ENCODE peak calls at places on chromosomes 1 and 21, in six cellular contexts. Y is transverse colon, P is astrocyte of the cerebellum, X is upper lobe of left lung, U is HepG2, L is SJSA1. J is an unnamed sample.

GRCh38 chr1:151134396-151134795 is 12.0 kb downstream of the SEMA6C start:
- DNase-seq in Y (no peak), P (no peak), X (no peak), U (no peak), L (no peak), J (no peak)

GRCh38 chr1:43577647-43578542 is 47.2 kb downstream of the PTPRF start:
- DNase-seq in Y (no peak), P (no peak), X (no peak), U (no peak), L (no peak), J (no peak)

GRCh38 chr1:148334339-148335130 is 148.6 kb downstream of the PPIAL4G start:
- DNase-seq in Y (peak), P (peak), X (peak), U (peak), L (peak), J (peak)

GRCh38 chr1:21673277-21673780 is 4.2 kb upstream of the RAP1GAP start:
- DNase-seq in Y (peak), P (peak), X (peak), U (no peak), L (no peak), J (no peak)

GRCh38 chr1:21325231-21325718 is 35.0 kb upstream of the ECE1 start:
- DNase-seq in Y (no peak), P (no peak), X (no peak), U (no peak), L (no peak), J (no peak)

GRCh38 chr1:164261691-164262240 is 297.2 kb upstream of the PBX1 start:
- DNase-seq in Y (peak), P (no peak), X (no peak), U (no peak), L (no peak), J (no peak)

GRCh38 chr1:42801832-42802483 is 15.0 kb upstream of the ERMAP start:
- DNase-seq in Y (no peak), P (no peak), X (no peak), U (no peak), L (no peak), J (no peak)

GRCh38 chr1:65317866-65318653 is 8.7 kb downstream of the DNAJC6 start:
- DNase-seq in Y (no peak), P (no peak), X (no peak), U (no peak), L (no peak), J (no peak)

GRCh38 chr1:167157101-167157500 is 63.2 kb downstream of the STYXL2 start:
- DNase-seq in Y (no peak), P (no peak), X (no peak), U (no peak), L (no peak), J (no peak)

GRCh38 chr1:89989791-89990190 is 5.1 kb upstream of the ZNF326 start:
- DNase-seq in Y (peak), P (no peak), X (no peak), U (peak), L (no peak), J (no peak)

GRCh38 chr1:40872266-40872665 is 10.1 kb upstream of the CITED4 start:
- DNase-seq in Y (no peak), P (no peak), X (no peak), U (no peak), L (no peak), J (no peak)

GRCh38 chr1:33636209-33636608 is 163.8 kb downstream of the ZSCAN20 start:
- DNase-seq in Y (no peak), P (no peak), X (peak), U (no peak), L (no peak), J (no peak)

GRCh38 chr1:36654586-36654985 is 171.9 kb upstream of the CSF3R start:
- DNase-seq in Y (no peak), P (no peak), X (no peak), U (no peak), L (no peak), J (no peak)

GRCh38 chr1:223067914-223068313 is 75.1 kb downstream of the TLR5 start:
- DNase-seq in Y (no peak), P (no peak), X (no peak), U (no peak), L (no peak), J (no peak)

GRCh38 chr1:181423301-181423918 is 59.9 kb upstream of the CACNA1E start:
- DNase-seq in Y (peak), P (peak), X (no peak), U (peak), L (no peak), J (no peak)

DNA sequence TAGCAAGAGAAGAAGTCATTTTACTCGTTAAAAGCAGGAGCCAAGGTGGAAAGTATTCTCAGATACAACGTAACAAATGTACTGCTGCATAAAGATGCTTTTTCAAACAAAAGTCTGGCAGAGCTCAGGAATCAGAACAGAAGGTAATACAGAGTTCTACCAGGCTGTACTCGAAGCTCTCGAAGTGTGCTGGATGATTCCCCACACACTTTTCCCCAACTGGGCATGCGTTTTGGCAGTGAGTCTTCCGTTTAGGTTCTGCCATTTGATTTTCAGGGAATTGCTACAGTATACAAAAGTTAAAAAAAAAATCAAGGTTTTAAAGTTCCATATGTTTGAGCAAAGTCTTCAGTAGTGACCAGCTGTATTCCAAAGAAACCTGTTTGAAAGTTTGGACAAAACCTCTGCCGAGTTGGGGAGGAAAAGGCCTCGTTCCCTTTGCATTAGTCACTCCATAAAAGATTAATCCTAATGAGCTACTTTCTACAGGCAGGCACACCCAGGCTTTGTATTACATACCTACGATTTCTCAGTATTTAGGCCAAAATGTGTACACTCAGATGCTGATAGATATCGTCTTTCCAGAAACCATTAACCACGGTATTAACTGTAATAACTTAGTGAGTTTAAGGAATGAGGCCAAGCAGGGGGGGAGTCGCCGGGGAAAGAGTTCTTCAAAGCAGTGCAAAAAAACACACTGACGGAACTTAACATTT is 477.1 kb downstream of the LMO4 start:
- DNase-seq in Y (no peak), P (peak), X (no peak), U (peak), L (peak), J (no peak)
- H3K4me3 ChIP-seq in Y (no peak), P (no peak), X (no peak), U (no peak), L (no peak), J (no peak)

GRCh38 chr21:16020878-16021277 is 291.1 kb downstream of the USP25 start:
- DNase-seq in Y (no peak), P (no peak), X (no peak), U (no peak), L (no peak), J (no peak)

GRCh38 chr21:16022121-16022520 is 292.3 kb downstream of the USP25 start:
- DNase-seq in Y (no peak), P (no peak), X (no peak), U (no peak), L (no peak), J (no peak)
- H3K4me3 ChIP-seq in Y (no peak), P (no peak), X (no peak), U (no peak), L (no peak), J (no peak)

GRCh38 chr1:1304331-1305299 is 3.1 kb downstream of the ACAP3 start:
- DNase-seq in Y (peak), P (peak), X (peak), U (peak), L (peak), J (peak)
- H3K4me3 ChIP-seq in Y (peak), P (peak), X (peak), U (peak), L (peak), J (peak)

GRCh38 chr1:8464377-8464776 is 146.5 kb downstream of the SLC45A1 start:
- DNase-seq in Y (no peak), P (no peak), X (peak), U (no peak), L (no peak), J (no peak)

GRCh38 chr1:8464987-8465386 is 147.1 kb downstream of the SLC45A1 start:
- DNase-seq in Y (no peak), P (no peak), X (no peak), U (no peak), L (no peak), J (no peak)

GRCh38 chr1:8462298-8462946 is 144.5 kb downstream of the SLC45A1 start:
- DNase-seq in Y (no peak), P (no peak), X (peak), U (no peak), L (no peak), J (no peak)

GRCh38 chr1:8461341-8462110 is 143.6 kb downstream of the SLC45A1 start:
- DNase-seq in Y (no peak), P (no peak), X (no peak), U (no peak), L (no peak), J (no peak)

DNA sequence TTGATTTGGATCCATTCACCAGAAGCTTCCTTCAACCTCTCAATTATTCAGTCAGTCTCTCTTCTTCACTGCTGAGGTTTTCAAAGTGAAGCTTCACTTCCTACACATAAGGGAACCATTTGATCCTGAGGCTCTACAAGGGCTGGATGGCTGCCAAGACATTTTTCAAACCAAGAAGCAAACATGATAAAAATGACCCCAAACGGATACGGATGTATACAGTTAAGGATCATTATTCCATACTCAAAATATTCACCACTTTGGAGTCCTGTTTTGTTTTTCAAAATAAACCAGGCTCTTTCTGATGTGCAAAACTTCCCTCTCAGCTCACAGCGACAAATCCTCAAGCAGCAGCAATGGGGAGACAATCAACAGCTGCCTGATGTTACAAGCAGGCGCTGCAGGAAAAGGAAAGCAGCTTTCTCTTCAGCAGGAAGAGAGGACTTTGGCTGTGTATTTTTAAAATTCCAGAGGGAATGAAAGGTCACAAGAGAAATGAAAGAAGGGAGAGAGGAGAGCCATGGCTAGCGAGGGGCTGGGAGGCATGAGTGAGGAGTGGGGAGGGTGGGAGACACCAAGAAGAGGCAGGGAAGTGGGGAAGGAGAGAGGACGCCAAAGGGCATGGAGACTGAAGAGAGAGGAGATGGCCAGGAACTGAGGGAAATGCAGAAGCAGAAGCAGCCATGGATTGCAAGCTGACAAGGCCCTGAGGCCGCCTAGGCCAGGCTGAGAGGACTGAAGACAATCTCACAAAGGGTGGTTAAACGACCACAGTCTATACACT is 145.4 kb downstream of the SLC45A1 start:
- DNase-seq in Y (peak), P (peak), X (no peak), U (peak), L (no peak), J (peak)
- H3K4me3 ChIP-seq in Y (no peak), P (no peak), X (no peak), U (no peak), L (no peak), J (peak)

GRCh38 chr1:94753171-94753972 is 66.8 kb upstream of the SLC44A3 start:
- DNase-seq in Y (no peak), P (no peak), X (peak), U (peak), L (no peak), J (no peak)
- H3K4me3 ChIP-seq in Y (no peak), P (no peak), X (no peak), U (no peak), L (no peak), J (no peak)

GRCh38 chr1:112721966-112722524 is 6.9 kb upstream of the PPM1J start:
- DNase-seq in Y (no peak), P (no peak), X (peak), U (no peak), L (no peak), J (no peak)

GRCh38 chr1:112717263-112717662 is 2.1 kb upstream of the PPM1J start:
- DNase-seq in Y (no peak), P (no peak), X (no peak), U (no peak), L (no peak), J (no peak)

GRCh38 chr1:112719706-112720105 is 4.6 kb upstream of the PPM1J start:
- DNase-seq in Y (no peak), P (no peak), X (no peak), U (no peak), L (no peak), J (no peak)

GRCh38 chr1:112716133-112716720 is 1.1 kb upstream of the PPM1J start:
- DNase-seq in Y (peak), P (peak), X (no peak), U (peak), L (peak), J (peak)

GRCh38 chr1:112718691-112719418 is 3.7 kb upstream of the PPM1J start:
- DNase-seq in Y (peak), P (no peak), X (peak), U (no peak), L (peak), J (no peak)
- H3K4me3 ChIP-seq in Y (peak), P (no peak), X (no peak), U (no peak), L (no peak), J (peak)

DNA sequence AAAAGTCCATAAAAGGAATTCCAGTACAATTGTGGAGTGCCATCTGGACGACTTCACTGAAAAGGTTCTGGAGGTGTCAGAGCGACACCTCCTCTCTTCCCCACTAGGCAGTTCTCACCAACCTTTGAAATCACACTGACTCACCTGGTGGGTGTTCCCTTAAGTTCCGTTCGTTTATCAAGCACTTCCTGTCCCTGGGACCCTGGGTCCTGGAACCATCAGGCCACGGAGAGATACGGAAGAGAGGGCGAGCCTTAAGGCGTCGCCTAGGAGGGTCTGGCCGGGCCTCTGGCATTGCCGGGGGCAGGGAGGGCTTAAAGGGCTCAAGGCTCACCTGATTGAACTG is 318 bp downstream of the SPAG17 start:
- DNase-seq in Y (no peak), P (no peak), X (no peak), U (no peak), L (no peak), J (no peak)
- H3K4me3 ChIP-seq in Y (no peak), P (peak), X (no peak), U (no peak), L (no peak), J (no peak)

GRCh38 chr1:61842863-61843514 is 100.7 kb downstream of the PATJ start:
- DNase-seq in Y (no peak), P (no peak), X (no peak), U (no peak), L (no peak), J (no peak)

GRCh38 chr1:61839702-61840101 is 97.4 kb downstream of the PATJ start:
- DNase-seq in Y (no peak), P (peak), X (no peak), U (no peak), L (no peak), J (no peak)

GRCh38 chr1:61844006-61844405 is 101.7 kb downstream of the PATJ start:
- DNase-seq in Y (no peak), P (no peak), X (no peak), U (no peak), L (no peak), J (no peak)
- H3K4me3 ChIP-seq in Y (no peak), P (no peak), X (no peak), U (no peak), L (no peak), J (no peak)

GRCh38 chr1:48471103-48471502 is 901 bp downstream of the SPATA6 start:
- DNase-seq in Y (no peak), P (no peak), X (no peak), U (no peak), L (no peak), J (no peak)

GRCh38 chr1:48471603-48472576 is at the start of gene SPATA6:
- DNase-seq in Y (peak), P (peak), X (peak), U (peak), L (peak), J (peak)

GRCh38 chr1:48472747-48473146 is 743 bp upstream of the SPATA6 start:
- DNase-seq in Y (no peak), P (no peak), X (no peak), U (no peak), L (no peak), J (no peak)

GRCh38 chr1:48470506-48470905 is 1.5 kb downstream of the SPATA6 start:
- DNase-seq in Y (peak), P (no peak), X (no peak), U (no peak), L (no peak), J (no peak)

DNA sequence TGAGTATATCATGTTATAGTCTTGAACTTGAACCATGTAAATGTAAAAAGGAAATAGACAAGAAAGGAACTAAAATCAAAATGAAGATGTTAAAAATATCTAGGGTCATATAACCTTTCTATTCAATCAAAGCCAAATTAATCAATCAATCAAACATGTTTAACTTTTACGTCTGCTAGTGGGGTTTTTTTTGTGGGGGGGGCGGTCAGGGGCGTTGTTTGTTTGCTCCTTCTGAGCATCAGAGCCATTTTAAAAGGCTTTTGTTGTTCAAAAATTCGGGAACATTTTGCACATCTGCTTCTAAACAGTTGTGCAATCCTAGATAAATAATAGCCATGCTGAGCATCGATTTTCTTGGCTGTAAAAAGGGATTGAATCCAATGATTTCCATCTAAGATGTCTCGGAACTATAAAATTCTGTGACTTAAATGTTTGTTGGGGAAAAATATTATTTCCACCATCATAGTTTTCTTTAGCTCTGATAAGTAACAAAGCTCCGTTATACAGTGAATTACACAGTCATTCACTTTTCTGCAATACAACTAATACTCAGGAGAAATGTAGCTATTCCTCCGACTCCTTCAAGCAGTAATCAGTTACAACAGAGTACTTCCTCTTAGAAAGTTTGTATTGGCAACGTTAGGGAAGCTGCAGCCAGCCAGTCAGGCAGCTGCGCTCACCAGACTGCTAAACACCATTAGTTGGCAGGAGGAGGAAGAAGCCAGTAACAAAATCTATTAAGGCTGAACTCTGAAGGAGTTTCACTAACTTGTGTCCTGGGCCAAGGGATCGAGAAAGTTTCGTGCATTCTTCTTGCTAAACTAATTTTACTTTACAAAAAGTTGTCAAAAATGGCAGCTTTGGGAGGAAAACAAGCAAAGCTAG is 2.1 kb downstream of the SPATA6 start:
- DNase-seq in Y (peak), P (peak), X (no peak), U (no peak), L (no peak), J (no peak)
- H3K4me3 ChIP-seq in Y (peak), P (peak), X (no peak), U (no peak), L (no peak), J (peak)